ENCODE peak calls at places on chromosomes 3 and 15, in five cellular contexts. Y is stimulated activated naive B cell treated with anti-CD40 and anti-IgM and Interleukin-4, amounts not matched to agents 10 μg/mL and 1 μg/mL and 100 μg/mL, for 72 hours; L is B cell; M is nephron progenitor cell; V is iris pigment epithelial cell. O is an unnamed sample.

GRCh38 chr15:95994418-95994817 is 336.1 kb upstream of the NR2F2 start:
- DNase-seq in Y (no peak), L (no peak), M (no peak), V (peak; percentile 59), O (no peak)

GRCh38 chr3:197348014-197348413 is 49.6 kb upstream of the DLG1 start:
- DNase-seq in Y (no peak), L (no peak), M (no peak), V (no peak), O (no peak)

GRCh38 chr15:33737687-33738606 is 230.3 kb upstream of the CHRM5 start:
- DNase-seq in Y (no peak), L (peak; percentile 56), M (peak; percentile 73), V (no peak), O (no peak)

GRCh38 chr15:58066042-58066867 is 744 bp upstream of the ALDH1A2 start:
- DNase-seq in Y (peak; percentile 28), L (peak; percentile 66), M (peak; percentile 84), V (peak; percentile 38), O (peak; percentile 83)

GRCh38 chr15:101043011-101043410 is 123.9 kb downstream of the LRRK1 start:
- DNase-seq in Y (no peak), L (no peak), M (no peak), V (no peak), O (peak; percentile 32)

GRCh38 chr3:169498336-169498735 is 165.2 kb downstream of the MECOM start:
- DNase-seq in Y (no peak), L (no peak), M (no peak), V (peak; percentile 3), O (no peak)

GRCh38 chr3:193554790-193555189 is at the start of gene ATP13A4:
- DNase-seq in Y (no peak), L (no peak), M (no peak), V (no peak), O (peak; percentile 62)

GRCh38 chr15:89486726-89487050 is 9.7 kb downstream of the RHCG start:
- DNase-seq in Y (peak; percentile 44), L (peak; percentile 67), M (no peak), V (no peak), O (peak; percentile 36)

GRCh38 chr3:194536883-194537637 is 50.3 kb upstream of the ATP13A3 start:
- DNase-seq in Y (no peak), L (no peak), M (no peak), V (no peak), O (peak; percentile 84)

GRCh38 chr3:94226058-94226457 is 163.2 kb downstream of the NSUN3 start:
- DNase-seq in Y (no peak), L (no peak), M (no peak), V (peak; percentile 73), O (no peak)

O was measured in Peyer's patch.